ENCODE peak calls at places on chromosomes 12 and 14, in seven cellular contexts. C, X, F, Z, U, P and L are unnamed samples.

GRCh38 chr12:101925935-101926334 is 48.6 kb downstream of the DRAM1 start:
- DNase-seq in C (no peak), X (no peak), F (no peak), Z (peak; percentile 57), U (no peak), P (no peak), L (no peak)

GRCh38 chr14:53767566-53767965 is 189.1 kb downstream of the BMP4 start:
- DNase-seq in C (no peak), X (no peak), F (no peak), Z (peak; percentile 14), U (no peak), P (no peak), L (peak; percentile 8)

GRCh38 chr14:89960895-89961294 is 5.2 kb downstream of the TDP1 start:
- DNase-seq in C (no peak), X (no peak), F (no peak), Z (no peak), U (no peak), P (no peak), L (no peak)

GRCh38 chr12:57452181-57452936 is 2.7 kb upstream of the INHBE start:
- DNase-seq in C (no peak), X (no peak), F (peak; percentile 87), Z (peak; percentile 94), U (no peak), P (no peak), L (peak; percentile 90)

GRCh38 chr14:101588990-101589389 is 27.7 kb downstream of the DIO3 start:
- DNase-seq in C (no peak), X (no peak), F (no peak), Z (no peak), U (no peak), P (no peak), L (no peak)

GRCh38 chr14:69711065-69711464 is 55.9 kb upstream of the SRSF5 start:
- DNase-seq in C (no peak), X (no peak), F (peak; percentile 34), Z (no peak), U (no peak), P (no peak), L (no peak)

GRCh38 chr14:93200553-93200952 is 6.3 kb downstream of the GON7 start:
- DNase-seq in C (no peak), X (no peak), F (no peak), Z (no peak), U (no peak), P (no peak), L (no peak)

GRCh38 chr14:55127491-55127951 is 1.5 kb upstream of the LGALS3 start:
- DNase-seq in C (peak; percentile 99), X (no peak), F (no peak), Z (peak; percentile 54), U (no peak), P (no peak), L (no peak)

GRCh38 chr14:100149789-100150611 is 9.4 kb downstream of the DEGS2 start:
- DNase-seq in C (peak; percentile 43), X (no peak), F (no peak), Z (no peak), U (no peak), P (no peak), L (no peak)

GRCh38 chr12:12898911-12899511 is 7.6 kb downstream of the GPRC5A start:
- DNase-seq in C (peak; percentile 23), X (no peak), F (no peak), Z (no peak), U (no peak), P (no peak), L (no peak)
- H3K4me3 ChIP-seq in C (peak overlapping the region; percentile 17), X (no peak overlapping the region), F (no peak overlapping the region), Z (no peak overlapping the region), U (no peak overlapping the region), P (no peak overlapping the region), L (no peak overlapping the region)

DNA sequence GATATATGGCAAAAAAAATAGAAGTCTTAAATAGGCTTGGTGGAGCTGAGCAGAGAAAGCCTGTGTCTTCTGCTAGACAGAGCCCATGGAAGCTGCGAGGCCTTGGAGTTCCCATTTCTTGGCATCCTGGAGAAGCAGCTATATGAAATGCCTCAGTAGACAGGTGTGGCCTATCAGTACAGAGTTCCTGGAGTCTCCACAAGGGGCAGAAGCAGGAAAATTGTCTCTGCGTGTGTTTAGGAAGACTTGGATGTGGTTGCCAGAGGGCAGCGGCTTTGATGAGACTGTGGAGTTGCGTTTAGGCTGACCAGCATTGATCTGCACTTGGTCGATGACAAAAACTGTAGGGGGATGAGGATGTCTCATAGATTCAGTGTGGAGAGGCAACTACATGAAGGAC is 334.5 kb upstream of the SEL1L start:
- DNase-seq in C (no peak), X (no peak), F (no peak), Z (no peak), U (no peak), P (no peak), L (no peak)
- TF ChIP-seq CTCF in C (no peak), X (peak; percentile 31), F (no peak), Z (no peak), U (no peak), P (no peak), L (no peak)

GRCh38 chr12:11797993-11798720 is 148.7 kb downstream of the ETV6 start:
- DNase-seq in C (no peak), X (no peak), F (no peak), Z (no peak), U (no peak), P (no peak), L (no peak)
- H3K4me3 ChIP-seq in C (no peak overlapping the region), X (no peak overlapping the region), F (no peak overlapping the region), Z (no peak overlapping the region), U (no peak overlapping the region), P (no peak overlapping the region), L (no peak overlapping the region)

GRCh38 chr12:60977966-60978365 is 1282.2 kb upstream of the USP15 start:
- DNase-seq in C (no peak), X (peak; percentile 69), F (no peak), Z (no peak), U (no peak), P (no peak), L (no peak)
- TF ChIP-seq CTCF in C (peak; percentile 38), X (peak; percentile 69), F (no peak), Z (no peak), U (no peak), P (no peak), L (no peak)

GRCh38 chr12:53601296-53601847 is 24.8 kb downstream of the ATF7 start:
- DNase-seq in C (no peak), X (no peak), F (no peak), Z (no peak), U (no peak), P (peak; percentile 50), L (no peak)
- H3K4me3 ChIP-seq in C (no peak overlapping the region), X (no peak overlapping the region), F (no peak overlapping the region), Z (peak overlapping the region; percentile 26), U (no peak overlapping the region), P (peak overlapping the region; percentile 46), L (no peak overlapping the region)